ENCODE peak calls at places on chromosome 10, in seven cellular contexts. Z is retina; F is NCI-H774; T is CD4-positive, alpha-beta T cell; B is HT1080; Q is A549; X is hepatic stellate cell. I is an unnamed sample.

GRCh38 chr10:122103592-122103991 is 114.6 kb downstream of the TACC2 start:
- DNase-seq in Z (no peak), F (no peak), T (no peak), B (no peak), Q (no peak), X (no peak), I (no peak)

GRCh38 chr10:102150970-102151773 is 1.0 kb upstream of the NOLC1 start:
- DNase-seq in Z (no peak), F (no peak), T (no peak), B (peak; percentile 76), Q (peak; percentile 44), X (peak; percentile 66), I (peak; percentile 92)

GRCh38 chr10:51269816-51270215 is 195.5 kb downstream of the PRKG1 start:
- DNase-seq in Z (no peak), F (no peak), T (no peak), B (peak; percentile 32), Q (no peak), X (peak; percentile 7), I (peak; percentile 68)

GRCh38 chr10:48941427-48942075 is 1.9 kb upstream of the LRRC18 start:
- DNase-seq in Z (no peak), F (no peak), T (no peak), B (no peak), Q (no peak), X (no peak), I (no peak)

GRCh38 chr10:22681783-22682183 is 32.6 kb downstream of the PIP4K2A start:
- DNase-seq in Z (no peak), F (no peak), T (peak; percentile 33), B (peak; percentile 82), Q (peak; percentile 65), X (peak; percentile 32), I (peak; percentile 79)

GRCh38 chr10:72336259-72337038 is 18.3 kb downstream of the DNAJB12 start:
- DNase-seq in Z (peak; percentile 21), F (no peak), T (no peak), B (no peak), Q (no peak), X (no peak), I (peak; percentile 55)

GRCh38 chr10:129415261-129416135 is 51.5 kb upstream of the MGMT start:
- DNase-seq in Z (peak; percentile 69), F (no peak), T (no peak), B (no peak), Q (no peak), X (no peak), I (no peak)

GRCh38 chr10:3217301-3217700 is 44.7 kb upstream of the PITRM1 start:
- DNase-seq in Z (no peak), F (no peak), T (no peak), B (peak; percentile 53), Q (no peak), X (peak; percentile 77), I (peak; percentile 84)

GRCh38 chr10:94198324-94198723 is 164.4 kb downstream of the NOC3L start:
- DNase-seq in Z (no peak), F (no peak), T (no peak), B (no peak), Q (no peak), X (no peak), I (no peak)

GRCh38 chr10:71889388-71889987 is 38.4 kb upstream of the PSAP start:
- DNase-seq in Z (peak; percentile 58), F (no peak), T (no peak), B (no peak), Q (no peak), X (no peak), I (no peak)

GRCh38 chr10:126104767-126105166 is 208.4 kb downstream of the FANK1 start:
- DNase-seq in Z (no peak), F (no peak), T (no peak), B (no peak), Q (no peak), X (no peak), I (no peak)

GRCh38 chr10:34978080-34978479 is 112.1 kb downstream of the CUL2 start:
- DNase-seq in Z (no peak), F (no peak), T (no peak), B (no peak), Q (no peak), X (no peak), I (no peak)

GRCh38 chr10:77253037-77253436 is 384.6 kb downstream of the KCNMA1 start:
- DNase-seq in Z (peak; percentile 47), F (no peak), T (no peak), B (no peak), Q (no peak), X (no peak), I (no peak)

GRCh38 chr10:24096281-24096680 is 112.7 kb upstream of the KIAA1217 start:
- DNase-seq in Z (no peak), F (no peak), T (no peak), B (no peak), Q (no peak), X (no peak), I (no peak)

GRCh38 chr10:28661035-28661434 is 16.3 kb upstream of the BAMBI start:
- DNase-seq in Z (no peak), F (no peak), T (no peak), B (peak; percentile 59), Q (no peak), X (peak; percentile 84), I (peak; percentile 54)

GRCh38 chr10:60403168-60403873 is 13.6 kb upstream of the ANK3 start:
- DNase-seq in Z (no peak), F (no peak), T (no peak), B (no peak), Q (no peak), X (no peak), I (no peak)

GRCh38 chr10:94093286-94093905 is 99.7 kb downstream of the PLCE1 start:
- DNase-seq in Z (no peak), F (no peak), T (no peak), B (no peak), Q (no peak), X (peak; percentile 20), I (no peak)

GRCh38 chr10:125595911-125596310 is 87.1 kb downstream of the TEX36 start:
- DNase-seq in Z (no peak), F (no peak), T (no peak), B (no peak), Q (no peak), X (no peak), I (no peak)

I was measured in RCC 7860.